ENCODE peak calls at places on chromosomes 1 and 21, in nine cellular contexts. X is left colon; F is activated CD8-positive, alpha-beta memory T cell treated with anti-CD3 and anti-CD28 coated beads for 1 hour; K is HuH-7.5; Z is smooth muscle cell of the brain vasculature; B is AG08396; D is activated CD4-positive, alpha-beta T cell treated with anti-CD3 and anti-CD28 coated beads, Interleukin-2, amount 50 U/mL, for 1 hour; R is activated naive CD4-positive, alpha-beta T cell; U is fibroblast of pulmonary artery. E is an unnamed sample.

GRCh38 chr1:30690115-30690645 is 33.2 kb downstream of the MATN1 start:
- DNase-seq in X (no peak), F (no peak), K (no peak), Z (no peak), B (no peak), D (no peak), R (no peak), U (no peak), E (no peak)

GRCh38 chr1:53198241-53198651 is 1.6 kb downstream of the CPT2 start:
- DNase-seq in X (no peak), F (no peak), K (no peak), Z (no peak), B (no peak), D (no peak), R (no peak), U (peak), E (no peak)

GRCh38 chr1:186492531-186493291 is 31.8 kb upstream of the PDC start:
- DNase-seq in X (no peak), F (no peak), K (no peak), Z (no peak), B (no peak), D (no peak), R (no peak), U (peak), E (no peak)

GRCh38 chr1:172774561-172774960 is 115.7 kb downstream of the FASLG start:
- DNase-seq in X (no peak), F (no peak), K (no peak), Z (no peak), B (no peak), D (no peak), R (no peak), U (no peak), E (no peak)

GRCh38 chr1:11575553-11575952 is 78.7 kb downstream of the FBXO2 start:
- DNase-seq in X (no peak), F (no peak), K (no peak), Z (no peak), B (no peak), D (no peak), R (no peak), U (no peak), E (no peak)

GRCh38 chr1:23581219-23581618 is 21.9 kb upstream of the ID3 start:
- DNase-seq in X (no peak), F (no peak), K (no peak), Z (no peak), B (no peak), D (no peak), R (no peak), U (peak), E (no peak)

GRCh38 chr21:31293986-31294385 is 50.1 kb downstream of the TIAM1 start:
- DNase-seq in X (no peak), F (no peak), K (no peak), Z (peak), B (peak), D (no peak), R (no peak), U (peak), E (no peak)

GRCh38 chr1:89454845-89455521 is 69.6 kb upstream of the LRRC8B start:
- DNase-seq in X (peak), F (peak), K (peak), Z (peak), B (peak), D (peak), R (peak), U (peak), E (peak)

GRCh38 chr1:8903908-8904650 is 25.6 kb upstream of the ENO1 start:
- DNase-seq in X (no peak), F (no peak), K (no peak), Z (no peak), B (peak), D (no peak), R (no peak), U (peak), E (no peak)

GRCh38 chr1:92476071-92476607 is 10.6 kb downstream of the GFI1 start:
- DNase-seq in X (peak), F (peak), K (no peak), Z (no peak), B (no peak), D (peak), R (peak), U (no peak), E (peak)

GRCh38 chr1:221454096-221454495 is 287.8 kb downstream of the DUSP10 start:
- DNase-seq in X (no peak), F (no peak), K (no peak), Z (no peak), B (no peak), D (no peak), R (no peak), U (no peak), E (no peak)

GRCh38 chr1:78688701-78689100 is 39.1 kb downstream of the IFI44 start:
- DNase-seq in X (no peak), F (no peak), K (no peak), Z (peak), B (peak), D (no peak), R (no peak), U (peak), E (no peak)

GRCh38 chr21:14303731-14304488 is 79.0 kb downstream of the HSPA13 start:
- DNase-seq in X (no peak), F (no peak), K (no peak), Z (no peak), B (no peak), D (no peak), R (no peak), U (no peak), E (no peak)

GRCh38 chr1:115282825-115283224 is 55.2 kb downstream of the NGF start:
- DNase-seq in X (peak), F (no peak), K (no peak), Z (no peak), B (no peak), D (no peak), R (no peak), U (peak), E (no peak)

GRCh38 chr1:27566462-27567182 is 37.3 kb downstream of the AHDC1 start:
- DNase-seq in X (no peak), F (no peak), K (no peak), Z (no peak), B (no peak), D (no peak), R (no peak), U (no peak), E (no peak)

GRCh38 chr1:110734146-110734680 is 59.5 kb upstream of the KCNA3 start:
- DNase-seq in X (no peak), F (no peak), K (no peak), Z (no peak), B (no peak), D (no peak), R (no peak), U (no peak), E (no peak)

GRCh38 chr1:59146651-59147358 is 150.1 kb upstream of the FGGY start:
- DNase-seq in X (peak), F (peak), K (peak), Z (peak), B (peak), D (peak), R (peak), U (peak), E (peak)

GRCh38 chr1:62613890-62614289 is 16.6 kb downstream of the ANGPTL3 start:
- DNase-seq in X (no peak), F (no peak), K (no peak), Z (no peak), B (no peak), D (no peak), R (no peak), U (peak), E (no peak)

GRCh38 chr1:163365186-163365585 is 43.4 kb downstream of the NUF2 start:
- DNase-seq in X (no peak), F (no peak), K (no peak), Z (no peak), B (no peak), D (no peak), R (no peak), U (no peak), E (no peak)

GRCh38 chr1:94729287-94729686 is 90.9 kb upstream of the SLC44A3 start:
- DNase-seq in X (no peak), F (no peak), K (no peak), Z (no peak), B (no peak), D (no peak), R (no peak), U (peak), E (no peak)

GRCh38 chr1:157104598-157105293 is 5.1 kb upstream of the ETV3L start:
- DNase-seq in X (no peak), F (no peak), K (no peak), Z (no peak), B (no peak), D (no peak), R (no peak), U (no peak), E (no peak)

GRCh38 chr1:14167889-14168288 is 430.6 kb upstream of the KAZN start:
- DNase-seq in X (no peak), F (no peak), K (no peak), Z (no peak), B (no peak), D (no peak), R (no peak), U (no peak), E (no peak)

GRCh38 chr1:147840909-147841308 is 61.7 kb upstream of the GJA8 start:
- DNase-seq in X (no peak), F (no peak), K (no peak), Z (no peak), B (no peak), D (no peak), R (no peak), U (no peak), E (no peak)

GRCh38 chr1:225587310-225587709 is 65.6 kb downstream of the ENAH start:
- DNase-seq in X (no peak), F (no peak), K (no peak), Z (no peak), B (no peak), D (no peak), R (no peak), U (no peak), E (no peak)

GRCh38 chr1:74779750-74780149 is 46.8 kb downstream of the TYW3 start:
- DNase-seq in X (no peak), F (no peak), K (no peak), Z (no peak), B (no peak), D (no peak), R (no peak), U (no peak), E (no peak)

GRCh38 chr1:61887921-61888564 is 145.8 kb downstream of the PATJ start:
- DNase-seq in X (no peak), F (no peak), K (no peak), Z (peak), B (no peak), D (no peak), R (no peak), U (peak), E (no peak)

GRCh38 chr1:30407862-30408580 is 315.4 kb downstream of the MATN1 start:
- DNase-seq in X (no peak), F (no peak), K (no peak), Z (no peak), B (no peak), D (no peak), R (no peak), U (no peak), E (no peak)

GRCh38 chr1:218930879-218931278 is 242.8 kb upstream of the LYPLAL1 start:
- DNase-seq in X (no peak), F (no peak), K (no peak), Z (no peak), B (peak), D (no peak), R (no peak), U (peak), E (no peak)

GRCh38 chr1:77925536-77925935 is 37.1 kb downstream of the NEXN start:
- DNase-seq in X (no peak), F (no peak), K (no peak), Z (no peak), B (no peak), D (no peak), R (no peak), U (peak), E (no peak)

GRCh38 chr1:110433803-110434202 is 17.1 kb upstream of the PROK1 start:
- DNase-seq in X (peak), F (no peak), K (peak), Z (no peak), B (peak), D (no peak), R (no peak), U (peak), E (no peak)

GRCh38 chr21:42448683-42449082 is 45.0 kb downstream of the UBASH3A start:
- DNase-seq in X (no peak), F (no peak), K (no peak), Z (no peak), B (no peak), D (no peak), R (no peak), U (no peak), E (no peak)

GRCh38 chr1:28577052-28577678 is 14.9 kb upstream of the RAB42 start:
- DNase-seq in X (no peak), F (no peak), K (no peak), Z (no peak), B (no peak), D (no peak), R (no peak), U (no peak), E (no peak)

GRCh38 chr1:3597599-3597964 is 13.7 kb downstream of the MEGF6 start:
- DNase-seq in X (no peak), F (no peak), K (no peak), Z (no peak), B (no peak), D (no peak), R (peak), U (no peak), E (no peak)

GRCh38 chr1:1021010-1021845 is 1.3 kb downstream of the AGRN start:
- DNase-seq in X (peak), F (no peak), K (peak), Z (no peak), B (peak), D (no peak), R (no peak), U (peak), E (no peak)

GRCh38 chr21:44087426-44088400 is 19.5 kb upstream of the PWP2 start:
- DNase-seq in X (no peak), F (no peak), K (no peak), Z (no peak), B (no peak), D (no peak), R (no peak), U (no peak), E (no peak)

GRCh38 chr1:235650341-235651169 is 971 bp upstream of the GNG4 start:
- DNase-seq in X (peak), F (no peak), K (peak), Z (no peak), B (no peak), D (no peak), R (no peak), U (no peak), E (no peak)

GRCh38 chr21:28590026-28590425 is 402.7 kb downstream of the LTN1 start:
- DNase-seq in X (no peak), F (no peak), K (no peak), Z (no peak), B (no peak), D (no peak), R (no peak), U (no peak), E (no peak)

GRCh38 chr1:225882008-225882698 is at the start of gene TMEM63A:
- DNase-seq in X (peak), F (peak), K (peak), Z (no peak), B (peak), D (peak), R (peak), U (peak), E (peak)